ENCODE peak calls at places on chromosomes 4 and X, in seven cellular contexts. One of them, this sample, is unnamed.

GRCh38 chrX:105715746-105716145 is 106.6 kb upstream of the NRK start:
- DNase-seq in gastrocnemius medialis: no peak
- DNase-seq in psoas muscle: no peak
- DNase-seq in stomach: no peak
- DNase-seq in GM23338: no peak
- DNase-seq in CD8-positive, alpha-beta memory T cell: no peak
- DNase-seq in Peyer's patch: no peak
- DNase-seq in this sample: no peak

GRCh38 chrX:55342533-55343501 is 78.1 kb upstream of the PAGE3 start:
- DNase-seq in gastrocnemius medialis: no peak
- DNase-seq in psoas muscle: no peak
- DNase-seq in stomach: peak; percentile 30
- DNase-seq in GM23338: peak; percentile 53
- DNase-seq in CD8-positive, alpha-beta memory T cell: no peak
- DNase-seq in Peyer's patch: no peak
- DNase-seq in this sample: no peak

GRCh38 chr4:56799824-56800756 is 21.4 kb downstream of the SPINK2 start:
- DNase-seq in gastrocnemius medialis: peak; percentile 65
- DNase-seq in psoas muscle: peak; percentile 77
- DNase-seq in stomach: peak; percentile 85
- DNase-seq in GM23338: peak; percentile 91
- DNase-seq in CD8-positive, alpha-beta memory T cell: peak; percentile 68
- DNase-seq in Peyer's patch: peak; percentile 91
- DNase-seq in this sample: peak; percentile 95

GRCh38 chr4:125991398-125991797 is 676.6 kb downstream of the FAT4 start:
- DNase-seq in gastrocnemius medialis: no peak
- DNase-seq in psoas muscle: no peak
- DNase-seq in stomach: no peak
- DNase-seq in GM23338: no peak
- DNase-seq in CD8-positive, alpha-beta memory T cell: no peak
- DNase-seq in Peyer's patch: no peak
- DNase-seq in this sample: no peak

GRCh38 chrX:41142130-41142529 is 56.9 kb downstream of the USP9X start:
- DNase-seq in gastrocnemius medialis: no peak
- DNase-seq in psoas muscle: no peak
- DNase-seq in stomach: no peak
- DNase-seq in GM23338: no peak
- DNase-seq in CD8-positive, alpha-beta memory T cell: no peak
- DNase-seq in Peyer's patch: no peak
- DNase-seq in this sample: no peak

GRCh38 chr4:109395694-109396093 is 37.9 kb upstream of the SEC24B start:
- DNase-seq in gastrocnemius medialis: no peak
- DNase-seq in psoas muscle: no peak
- DNase-seq in stomach: no peak
- DNase-seq in GM23338: peak; percentile 50
- DNase-seq in CD8-positive, alpha-beta memory T cell: no peak
- DNase-seq in Peyer's patch: no peak
- DNase-seq in this sample: no peak

GRCh38 chr4:106034205-106034604 is 138.9 kb downstream of the NPNT start:
- DNase-seq in gastrocnemius medialis: no peak
- DNase-seq in psoas muscle: no peak
- DNase-seq in stomach: no peak
- DNase-seq in GM23338: no peak
- DNase-seq in CD8-positive, alpha-beta memory T cell: no peak
- DNase-seq in Peyer's patch: no peak
- DNase-seq in this sample: no peak

GRCh38 chr4:144295286-144295995 is 154.9 kb upstream of the GYPA start:
- DNase-seq in gastrocnemius medialis: no peak
- DNase-seq in psoas muscle: no peak
- DNase-seq in stomach: no peak
- DNase-seq in GM23338: no peak
- DNase-seq in CD8-positive, alpha-beta memory T cell: no peak
- DNase-seq in Peyer's patch: no peak
- DNase-seq in this sample: no peak

GRCh38 chr4:128384091-128384520 is 96.5 kb upstream of the PGRMC2 start:
- DNase-seq in gastrocnemius medialis: no peak
- DNase-seq in psoas muscle: no peak
- DNase-seq in stomach: no peak
- DNase-seq in GM23338: no peak
- DNase-seq in CD8-positive, alpha-beta memory T cell: no peak
- DNase-seq in Peyer's patch: no peak
- DNase-seq in this sample: no peak

GRCh38 chrX:15911729-15912550 is 57.3 kb upstream of the AP1S2 start:
- DNase-seq in gastrocnemius medialis: no peak
- DNase-seq in psoas muscle: no peak
- DNase-seq in stomach: no peak
- DNase-seq in GM23338: no peak
- DNase-seq in CD8-positive, alpha-beta memory T cell: no peak
- DNase-seq in Peyer's patch: no peak
- DNase-seq in this sample: no peak

GRCh38 chrX:6383911-6384310 is 151.0 kb downstream of the VCX3A start:
- DNase-seq in gastrocnemius medialis: no peak
- DNase-seq in psoas muscle: no peak
- DNase-seq in stomach: no peak
- DNase-seq in GM23338: no peak
- DNase-seq in CD8-positive, alpha-beta memory T cell: no peak
- DNase-seq in Peyer's patch: no peak
- DNase-seq in this sample: no peak

GRCh38 chr4:13665711-13666660 is 38.5 kb upstream of the BOD1L1 start:
- DNase-seq in gastrocnemius medialis: no peak
- DNase-seq in psoas muscle: no peak
- DNase-seq in stomach: no peak
- DNase-seq in GM23338: no peak
- DNase-seq in CD8-positive, alpha-beta memory T cell: no peak
- DNase-seq in Peyer's patch: no peak
- DNase-seq in this sample: no peak

GRCh38 chrX:41014776-41015175 is 70.5 kb upstream of the USP9X start:
- DNase-seq in gastrocnemius medialis: no peak
- DNase-seq in psoas muscle: no peak
- DNase-seq in stomach: no peak
- DNase-seq in GM23338: no peak
- DNase-seq in CD8-positive, alpha-beta memory T cell: no peak
- DNase-seq in Peyer's patch: no peak
- DNase-seq in this sample: no peak

GRCh38 chr4:22514001-22514400 is 1.9 kb downstream of the ADGRA3 start:
- DNase-seq in gastrocnemius medialis: no peak
- DNase-seq in psoas muscle: no peak
- DNase-seq in stomach: no peak
- DNase-seq in GM23338: no peak
- DNase-seq in CD8-positive, alpha-beta memory T cell: no peak
- DNase-seq in Peyer's patch: no peak
- DNase-seq in this sample: no peak

GRCh38 chrX:9153299-9153698 is 119.4 kb upstream of the FAM9B start:
- DNase-seq in gastrocnemius medialis: no peak
- DNase-seq in psoas muscle: no peak
- DNase-seq in stomach: no peak
- DNase-seq in GM23338: no peak
- DNase-seq in CD8-positive, alpha-beta memory T cell: no peak
- DNase-seq in Peyer's patch: no peak
- DNase-seq in this sample: no peak

GRCh38 chr4:139315221-139315675 is 13.0 kb upstream of the NDUFC1 start:
- DNase-seq in gastrocnemius medialis: no peak
- DNase-seq in psoas muscle: no peak
- DNase-seq in stomach: no peak
- DNase-seq in GM23338: no peak
- DNase-seq in CD8-positive, alpha-beta memory T cell: no peak
- DNase-seq in Peyer's patch: no peak
- DNase-seq in this sample: no peak

GRCh38 chr4:52103314-52103713 is 52.2 kb downstream of the SPATA18 start:
- DNase-seq in gastrocnemius medialis: no peak
- DNase-seq in psoas muscle: no peak
- DNase-seq in stomach: no peak
- DNase-seq in GM23338: peak; percentile 69
- DNase-seq in CD8-positive, alpha-beta memory T cell: no peak
- DNase-seq in Peyer's patch: no peak
- DNase-seq in this sample: no peak

GRCh38 chr4:122701965-122702364 is 30.5 kb upstream of the BBS12 start:
- DNase-seq in gastrocnemius medialis: no peak
- DNase-seq in psoas muscle: no peak
- DNase-seq in stomach: no peak
- DNase-seq in GM23338: no peak
- DNase-seq in CD8-positive, alpha-beta memory T cell: no peak
- DNase-seq in Peyer's patch: no peak
- DNase-seq in this sample: no peak

DNA sequence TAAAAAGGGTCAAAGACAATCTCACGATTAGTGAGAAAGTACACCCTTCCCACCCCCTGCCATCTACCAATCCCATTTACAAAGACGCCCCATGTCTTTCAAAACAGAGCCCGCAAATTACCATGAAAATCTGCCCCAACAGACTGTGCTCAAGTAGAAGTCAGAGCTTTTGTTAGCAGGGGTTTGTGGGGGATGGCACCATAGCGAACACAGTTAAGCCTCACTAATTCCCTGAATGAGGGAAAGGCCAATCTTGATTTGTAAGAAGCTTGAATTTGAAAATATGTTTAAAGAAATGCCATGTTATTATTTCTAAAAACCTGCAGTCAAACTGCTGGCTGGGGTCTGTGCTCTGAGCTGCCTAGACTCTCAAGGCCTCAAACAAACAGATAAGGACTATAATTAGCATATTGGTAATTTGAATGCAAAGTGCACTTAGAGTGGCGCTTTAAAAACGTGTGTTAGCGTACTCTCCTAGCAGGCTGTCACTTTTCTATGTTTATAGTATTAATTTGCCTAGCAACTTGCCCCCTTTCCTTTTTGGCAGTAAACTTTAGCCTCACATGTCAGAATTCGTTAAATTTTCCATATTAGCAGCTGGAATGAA is 9.4 kb upstream of the PAK3 start:
- DNase-seq in gastrocnemius medialis: no peak
- DNase-seq in psoas muscle: no peak
- DNase-seq in stomach: no peak
- DNase-seq in GM23338: peak; percentile 56
- DNase-seq in CD8-positive, alpha-beta memory T cell: no peak
- DNase-seq in Peyer's patch: no peak
- DNase-seq in this sample: no peak
- H3K4me1 ChIP-seq in gastrocnemius medialis: no peaks in the 10 kb centered on the region
- H3K4me1 ChIP-seq in psoas muscle: no peaks in the 10 kb centered on the region
- H3K4me1 ChIP-seq in stomach: no peaks in the 10 kb centered on the region
- H3K4me1 ChIP-seq in GM23338: peaks cover 26% of the 10 kb centered on the region
- H3K4me1 ChIP-seq in CD8-positive, alpha-beta memory T cell: no peaks in the 10 kb centered on the region
- H3K4me1 ChIP-seq in Peyer's patch: no peaks in the 10 kb centered on the region
- H3K4me1 ChIP-seq in this sample: no peaks in the 10 kb centered on the region

GRCh38 chr4:168734703-168735688 is 238.1 kb downstream of the PALLD start:
- DNase-seq in gastrocnemius medialis: no peak
- DNase-seq in psoas muscle: no peak
- DNase-seq in stomach: no peak
- DNase-seq in GM23338: no peak
- DNase-seq in CD8-positive, alpha-beta memory T cell: no peak
- DNase-seq in Peyer's patch: no peak
- DNase-seq in this sample: no peak

GRCh38 chr4:168737441-168738176 is 240.8 kb downstream of the PALLD start:
- DNase-seq in gastrocnemius medialis: no peak
- DNase-seq in psoas muscle: no peak
- DNase-seq in stomach: no peak
- DNase-seq in GM23338: no peak
- DNase-seq in CD8-positive, alpha-beta memory T cell: no peak
- DNase-seq in Peyer's patch: no peak
- DNase-seq in this sample: no peak

GRCh38 chr4:168732714-168733113 is 235.9 kb downstream of the PALLD start:
- DNase-seq in gastrocnemius medialis: no peak
- DNase-seq in psoas muscle: no peak
- DNase-seq in stomach: no peak
- DNase-seq in GM23338: no peak
- DNase-seq in CD8-positive, alpha-beta memory T cell: no peak
- DNase-seq in Peyer's patch: no peak
- DNase-seq in this sample: no peak

GRCh38 chr4:168736831-168737230 is 240.0 kb downstream of the PALLD start:
- DNase-seq in gastrocnemius medialis: no peak
- DNase-seq in psoas muscle: no peak
- DNase-seq in stomach: no peak
- DNase-seq in GM23338: no peak
- DNase-seq in CD8-positive, alpha-beta memory T cell: no peak
- DNase-seq in Peyer's patch: no peak
- DNase-seq in this sample: no peak

GRCh38 chr4:168735735-168736134 is 238.9 kb downstream of the PALLD start:
- DNase-seq in gastrocnemius medialis: no peak
- DNase-seq in psoas muscle: no peak
- DNase-seq in stomach: no peak
- DNase-seq in GM23338: peak; percentile 14
- DNase-seq in CD8-positive, alpha-beta memory T cell: no peak
- DNase-seq in Peyer's patch: no peak
- DNase-seq in this sample: no peak
- H3K4me3 ChIP-seq in gastrocnemius medialis: no peak overlapping the region
- H3K4me3 ChIP-seq in psoas muscle: no peak overlapping the region
- H3K4me3 ChIP-seq in stomach: no peak overlapping the region
- H3K4me3 ChIP-seq in GM23338: peak overlapping the region; percentile 9
- H3K4me3 ChIP-seq in CD8-positive, alpha-beta memory T cell: no peak overlapping the region
- H3K4me3 ChIP-seq in Peyer's patch: no peak overlapping the region
- H3K4me3 ChIP-seq in this sample: no peak overlapping the region

DNA sequence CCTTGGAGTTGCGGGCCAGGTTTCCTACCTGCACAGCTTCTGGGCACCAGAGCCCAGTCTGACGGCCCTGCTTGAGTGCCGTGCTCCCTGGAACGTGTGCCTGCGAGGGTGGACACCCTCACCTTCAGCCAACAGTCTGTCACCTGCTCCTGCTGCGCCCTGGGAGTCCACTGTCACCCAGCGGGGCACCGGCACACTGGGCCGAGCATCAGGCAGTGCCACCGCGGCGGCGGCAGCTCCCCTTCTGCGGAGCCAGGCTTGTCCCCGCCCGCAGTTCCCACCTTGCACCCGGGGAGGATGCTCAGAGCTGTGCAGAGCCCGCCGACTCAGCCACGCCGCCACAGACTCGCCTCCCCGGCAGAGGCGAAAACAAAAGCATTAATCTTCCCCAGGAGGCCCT is 86.9 kb downstream of the ABLIM2 start:
- DNase-seq in gastrocnemius medialis: no peak
- DNase-seq in psoas muscle: peak; percentile 14
- DNase-seq in stomach: no peak
- DNase-seq in GM23338: no peak
- DNase-seq in CD8-positive, alpha-beta memory T cell: no peak
- DNase-seq in Peyer's patch: no peak
- DNase-seq in this sample: peak; percentile 8
- H3K4me1 ChIP-seq in gastrocnemius medialis: peaks cover 26% of the 10 kb centered on the region
- H3K4me1 ChIP-seq in psoas muscle: peaks cover 55% of the 10 kb centered on the region
- H3K4me1 ChIP-seq in stomach: no peaks in the 10 kb centered on the region
- H3K4me1 ChIP-seq in GM23338: peaks cover 3% of the 10 kb centered on the region
- H3K4me1 ChIP-seq in CD8-positive, alpha-beta memory T cell: no peaks in the 10 kb centered on the region
- H3K4me1 ChIP-seq in Peyer's patch: no peaks in the 10 kb centered on the region
- H3K4me1 ChIP-seq in this sample: no peaks in the 10 kb centered on the region

DNA sequence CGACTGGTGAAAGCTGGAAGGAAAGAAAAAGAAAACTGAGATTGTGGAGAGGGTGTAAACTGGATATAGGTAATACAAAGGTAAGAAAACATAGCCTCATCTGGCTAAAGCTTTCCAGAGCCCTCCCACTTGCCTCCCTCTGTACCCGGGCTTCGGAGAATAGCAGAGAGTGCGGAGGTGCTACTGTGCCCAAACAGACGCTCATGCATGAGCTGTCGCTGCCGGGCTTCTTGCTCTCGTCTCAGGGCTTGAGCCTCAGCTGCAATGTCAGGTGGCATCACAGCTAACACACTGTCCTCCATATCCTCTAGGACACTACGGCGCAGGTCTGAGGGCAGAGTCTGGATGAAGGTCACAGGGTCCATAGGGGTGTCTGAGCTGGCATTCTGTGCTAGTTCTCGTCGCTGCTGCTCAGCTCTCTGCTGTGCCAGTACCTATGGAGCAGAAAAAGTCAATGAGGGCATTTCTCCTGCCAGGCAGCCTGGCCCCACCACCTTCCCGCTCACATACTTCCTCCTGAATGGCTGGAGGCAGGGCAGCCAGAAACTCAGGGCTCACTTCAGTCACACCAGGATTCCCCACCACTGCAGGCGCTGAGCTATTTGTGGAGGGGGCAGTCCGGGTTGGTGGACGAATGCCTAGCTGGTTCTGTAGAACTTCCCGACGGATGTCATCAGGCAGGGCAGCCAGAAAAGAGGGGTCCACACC is 116.7 kb upstream of the HSD17B10 start:
- DNase-seq in gastrocnemius medialis: no peak
- DNase-seq in psoas muscle: no peak
- DNase-seq in stomach: no peak
- DNase-seq in GM23338: no peak
- DNase-seq in CD8-positive, alpha-beta memory T cell: no peak
- DNase-seq in Peyer's patch: no peak
- DNase-seq in this sample: no peak
- H3K4me3 ChIP-seq in gastrocnemius medialis: no peak overlapping the region
- H3K4me3 ChIP-seq in psoas muscle: no peak overlapping the region
- H3K4me3 ChIP-seq in stomach: no peak overlapping the region
- H3K4me3 ChIP-seq in GM23338: no peak overlapping the region
- H3K4me3 ChIP-seq in CD8-positive, alpha-beta memory T cell: no peak overlapping the region
- H3K4me3 ChIP-seq in Peyer's patch: no peak overlapping the region
- H3K4me3 ChIP-seq in this sample: no peak overlapping the region